ENCODE peak calls at places on chromosome 16, in nine cellular contexts. O is CD8-positive, alpha-beta T cell; V is upper lobe of right lung; X is GM23338; C is IMR-90; E is lower lobe of right lung; S is fibroblast of the aortic adventitia; J is A549; N is mucosa of descending colon. R is an unnamed sample.
A peak's percentile ranks its signal among the peaks of the same experiment; 100 is the strongest.

GRCh38 chr16:85185281-85185680 is 73.0 kb upstream of the CIBAR2 start:
- DNase-seq in O (no peak), V (no peak), X (no peak), C (no peak), E (peak; percentile 15), S (no peak), J (no peak), N (no peak), R (no peak)

GRCh38 chr16:4957420-4957719 is 760 bp upstream of the SEC14L5 start:
- DNase-seq in O (no peak), V (no peak), X (no peak), C (no peak), E (no peak), S (no peak), J (no peak), N (no peak), R (no peak)

GRCh38 chr16:89045881-89046280 is 47.8 kb upstream of the ACSF3 start:
- DNase-seq in O (peak; percentile 1), V (peak; percentile 8), X (no peak), C (no peak), E (no peak), S (no peak), J (no peak), N (no peak), R (no peak)

GRCh38 chr16:25064967-25065366 is 46.6 kb upstream of the LCMT1 start:
- DNase-seq in O (no peak), V (no peak), X (peak; percentile 8), C (peak; percentile 9), E (no peak), S (no peak), J (no peak), N (no peak), R (no peak)

GRCh38 chr16:52446076-52446475 is 100.9 kb downstream of the TOX3 start:
- DNase-seq in O (no peak), V (no peak), X (no peak), C (no peak), E (no peak), S (no peak), J (no peak), N (no peak), R (no peak)

GRCh38 chr16:6725634-6726331 is 606.9 kb upstream of the RBFOX1 start:
- DNase-seq in O (no peak), V (no peak), X (peak; percentile 23), C (no peak), E (no peak), S (no peak), J (peak; percentile 1), N (no peak), R (no peak)

GRCh38 chr16:48272837-48273421 is 25.6 kb upstream of the ABCC11 start:
- DNase-seq in O (no peak), V (no peak), X (no peak), C (no peak), E (no peak), S (peak; percentile 63), J (no peak), N (no peak), R (no peak)

GRCh38 chr16:2015117-2015946 is 4.3 kb upstream of the NPW start:
- DNase-seq in O (peak; percentile 13), V (no peak), X (no peak), C (peak; percentile 47), E (peak; percentile 60), S (peak; percentile 65), J (peak; percentile 98), N (peak; percentile 85), R (peak; percentile 96)

GRCh38 chr16:3983081-3983520 is 102.6 kb upstream of the CREBBP start:
- DNase-seq in O (peak; percentile 47), V (peak; percentile 76), X (peak; percentile 95), C (peak; percentile 69), E (peak; percentile 73), S (peak; percentile 60), J (peak; percentile 81), N (peak; percentile 68), R (peak; percentile 77)

GRCh38 chr16:69089091-69089912 is 16.2 kb upstream of the HAS3 start:
- DNase-seq in O (no peak), V (peak; percentile 71), X (peak; percentile 75), C (peak; percentile 53), E (peak; percentile 51), S (no peak), J (peak; percentile 35), N (no peak), R (no peak)

GRCh38 chr16:35689764-35690163 is 2230.4 kb downstream of the TP53TG3F start:
- DNase-seq in O (no peak), V (no peak), X (no peak), C (no peak), E (no peak), S (no peak), J (no peak), N (no peak), R (no peak)

GRCh38 chr16:67258160-67258835 is 9.5 kb downstream of the SLC9A5 start:
- DNase-seq in O (no peak), V (no peak), X (no peak), C (no peak), E (peak; percentile 24), S (no peak), J (no peak), N (peak; percentile 36), R (no peak)

GRCh38 chr16:67259705-67260104 is 10.9 kb downstream of the SLC9A5 start:
- DNase-seq in O (no peak), V (no peak), X (no peak), C (no peak), E (peak; percentile 37), S (no peak), J (no peak), N (peak; percentile 50), R (no peak)

GRCh38 chr16:67263201-67263600 is 14.4 kb downstream of the SLC9A5 start:
- DNase-seq in O (no peak), V (no peak), X (no peak), C (no peak), E (no peak), S (no peak), J (no peak), N (no peak), R (no peak)

GRCh38 chr16:67257486-67258159 is 8.8 kb downstream of the SLC9A5 start:
- DNase-seq in O (no peak), V (no peak), X (no peak), C (no peak), E (no peak), S (no peak), J (no peak), N (peak; percentile 24), R (no peak)

DNA sequence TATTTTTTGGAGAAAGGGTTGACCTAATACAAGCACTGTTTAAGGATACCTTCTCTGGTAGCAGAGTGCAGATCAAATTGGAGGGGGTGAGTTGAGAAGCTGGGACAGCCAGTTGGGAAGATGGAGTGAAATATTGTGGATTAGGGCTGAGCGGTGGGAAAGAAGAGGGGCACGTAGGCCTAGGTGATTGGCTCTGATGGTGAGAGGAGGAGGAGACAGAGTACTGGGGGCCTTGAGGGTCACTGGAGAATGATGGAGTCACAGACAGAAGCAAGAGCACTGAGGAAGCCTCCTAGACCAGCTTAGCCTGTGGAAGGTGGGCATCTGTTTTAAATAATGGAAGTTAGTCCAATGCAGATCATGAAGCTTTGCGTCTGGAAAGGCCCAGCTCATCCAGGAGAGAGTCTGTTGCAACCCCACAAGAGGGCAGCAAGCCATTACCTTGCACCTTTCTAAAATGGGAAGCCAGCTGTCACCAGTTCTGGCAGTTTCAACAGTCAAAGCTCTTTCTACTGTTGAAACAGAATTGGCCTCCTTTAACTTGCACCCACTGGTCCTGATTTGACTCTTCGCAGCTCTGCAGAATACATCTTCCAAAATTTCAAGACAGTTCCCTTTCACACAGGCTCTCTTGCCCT is 11.8 kb downstream of the SLC9A5 start:
- DNase-seq in O (no peak), V (no peak), X (peak; percentile 65), C (peak; percentile 72), E (peak; percentile 30), S (peak; percentile 81), J (peak; percentile 61), N (no peak), R (peak; percentile 67)
- TF ChIP-seq CTCF in O (no peak), V (peak; percentile 45), X (peak; percentile 54), C (peak; percentile 79), E (peak; percentile 44), S (peak; percentile 73), J (peak; percentile 58), N (no peak), R (peak; percentile 69)

DNA sequence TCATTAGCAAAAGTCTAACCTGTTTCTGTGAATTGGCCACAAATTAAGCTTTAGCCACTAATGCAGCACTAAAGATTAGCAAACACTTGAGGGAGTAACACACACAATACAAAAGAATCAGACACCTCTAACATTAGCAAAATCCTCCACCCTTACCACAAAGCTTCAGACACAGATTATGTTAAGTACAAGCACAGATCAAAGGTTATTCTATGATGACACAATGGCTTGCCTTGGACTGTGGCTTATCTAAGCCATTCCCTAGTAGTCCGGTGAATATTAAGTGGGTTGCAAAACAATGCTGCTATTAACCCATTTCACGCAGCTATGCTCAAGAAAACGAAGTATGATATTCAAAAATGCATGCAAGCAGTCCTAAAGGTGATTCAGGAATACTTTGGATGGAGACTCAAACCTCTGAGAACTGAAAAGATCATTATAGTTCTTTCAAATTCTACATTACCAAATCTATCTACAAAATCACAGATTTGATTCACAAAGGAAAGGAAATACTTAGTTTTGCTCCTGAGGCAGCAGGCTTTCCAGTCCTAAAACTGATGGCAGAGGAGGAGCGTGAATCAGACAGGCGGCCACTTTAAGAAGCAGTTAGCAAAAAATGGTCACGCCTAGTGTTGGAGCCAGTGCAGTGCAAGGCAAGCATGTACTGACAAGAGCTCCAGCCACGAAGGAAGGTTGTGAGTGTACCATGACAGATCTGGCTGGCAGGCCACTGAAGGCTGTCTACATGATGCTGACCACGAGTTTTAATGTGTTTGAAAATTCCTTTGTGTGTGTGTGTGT is 67.2 kb downstream of the PARN start:
- DNase-seq in O (no peak), V (no peak), X (peak; percentile 15), C (peak; percentile 26), E (no peak), S (peak; percentile 79), J (peak; percentile 73), N (no peak), R (peak; percentile 84)
- TF ChIP-seq CTCF in O (no peak), V (peak; percentile 20), X (no peak), C (no peak), E (no peak), S (peak; percentile 71), J (no peak), N (no peak), R (peak; percentile 22)

DNA sequence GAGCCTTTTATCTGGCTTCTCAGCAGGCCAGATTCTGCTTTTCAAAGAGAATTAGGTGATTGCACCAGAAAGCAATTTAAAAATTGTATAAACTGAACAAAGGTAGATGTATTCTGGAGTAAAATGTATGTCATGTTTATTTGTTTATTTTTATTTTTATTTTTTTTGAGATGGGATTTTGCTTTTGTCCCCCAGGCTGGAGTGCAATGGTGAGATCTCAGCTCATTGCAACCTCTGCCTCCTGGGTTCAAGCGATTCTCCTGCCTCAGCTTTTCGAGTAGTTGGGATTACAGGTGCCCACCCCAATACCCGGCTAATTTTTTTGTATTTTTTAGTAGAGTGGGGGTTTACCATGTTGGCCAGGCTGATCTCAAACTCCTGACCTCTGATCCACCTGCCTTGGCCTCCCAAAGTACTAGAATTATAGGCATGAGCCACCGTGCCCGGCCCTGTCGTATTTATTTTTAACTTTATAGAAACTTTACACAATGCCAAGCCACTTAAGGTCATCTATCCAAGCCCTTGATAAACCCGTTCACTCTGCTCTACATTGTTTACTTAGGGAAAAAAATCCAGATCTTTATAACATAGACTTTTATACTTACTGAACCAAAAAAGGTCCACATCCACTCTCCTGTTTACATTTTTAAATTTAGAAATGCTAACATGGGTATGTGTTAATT is 22.7 kb upstream of the GOT2 start:
- DNase-seq in O (no peak), V (no peak), X (no peak), C (no peak), E (no peak), S (no peak), J (no peak), N (no peak), R (no peak)
- TF ChIP-seq CTCF in O (no peak), V (no peak), X (no peak), C (no peak), E (no peak), S (no peak), J (no peak), N (no peak), R (no peak)

GRCh38 chr16:73713817-73714495 is 582.7 kb upstream of the PSMD7 start:
- DNase-seq in O (no peak), V (no peak), X (peak; percentile 76), C (peak; percentile 4), E (no peak), S (no peak), J (peak; percentile 29), N (no peak), R (peak; percentile 63)
- TF ChIP-seq CTCF in O (no peak), V (peak; percentile 40), X (peak; percentile 73), C (no peak), E (peak; percentile 42), S (no peak), J (peak; percentile 39), N (peak; percentile 12), R (peak; percentile 49)

R was measured in MCF 10A.